ENCODE peak calls at places on chromosomes 2 and 18, in nine cellular contexts. One of them, this sample, is unnamed.

GRCh38 chr2:178108176-178108575 is 4.1 kb upstream of the RBM45 start:
- DNase-seq in epithelial cell of esophagus: no peak
- DNase-seq in dermis blood vessel endothelial cell: no peak
- DNase-seq in naive thymus-derived CD8-positive, alpha-beta T cell: no peak
- DNase-seq in cardiac muscle cell: no peak
- DNase-seq in hypothalamus: no peak
- DNase-seq in Calu3: no peak
- DNase-seq in NCI-H2171: no peak
- DNase-seq in AG20443: no peak
- DNase-seq in this sample: no peak

GRCh38 chr2:172743143-172743542 is 7.5 kb downstream of the RAPGEF4 start:
- DNase-seq in epithelial cell of esophagus: no peak
- DNase-seq in dermis blood vessel endothelial cell: peak; percentile 90
- DNase-seq in naive thymus-derived CD8-positive, alpha-beta T cell: no peak
- DNase-seq in cardiac muscle cell: no peak
- DNase-seq in hypothalamus: no peak
- DNase-seq in Calu3: no peak
- DNase-seq in NCI-H2171: no peak
- DNase-seq in AG20443: no peak
- DNase-seq in this sample: no peak

GRCh38 chr2:232781765-232782164 is 5.4 kb upstream of the KCNJ13 start:
- DNase-seq in epithelial cell of esophagus: peak; percentile 75
- DNase-seq in dermis blood vessel endothelial cell: peak; percentile 26
- DNase-seq in naive thymus-derived CD8-positive, alpha-beta T cell: no peak
- DNase-seq in cardiac muscle cell: no peak
- DNase-seq in hypothalamus: no peak
- DNase-seq in Calu3: peak; percentile 61
- DNase-seq in NCI-H2171: no peak
- DNase-seq in AG20443: peak; percentile 41
- DNase-seq in this sample: peak; percentile 52

GRCh38 chr2:127407091-127407490 is 11.1 kb upstream of the PROC start:
- DNase-seq in epithelial cell of esophagus: no peak
- DNase-seq in dermis blood vessel endothelial cell: no peak
- DNase-seq in naive thymus-derived CD8-positive, alpha-beta T cell: no peak
- DNase-seq in cardiac muscle cell: no peak
- DNase-seq in hypothalamus: no peak
- DNase-seq in Calu3: no peak
- DNase-seq in NCI-H2171: no peak
- DNase-seq in AG20443: no peak
- DNase-seq in this sample: no peak

GRCh38 chr2:35714883-35715282 is 640.7 kb upstream of the CRIM1 start:
- DNase-seq in epithelial cell of esophagus: no peak
- DNase-seq in dermis blood vessel endothelial cell: no peak
- DNase-seq in naive thymus-derived CD8-positive, alpha-beta T cell: no peak
- DNase-seq in cardiac muscle cell: no peak
- DNase-seq in hypothalamus: no peak
- DNase-seq in Calu3: no peak
- DNase-seq in NCI-H2171: no peak
- DNase-seq in AG20443: no peak
- DNase-seq in this sample: no peak

GRCh38 chr2:55550368-55551102 is 31.0 kb downstream of the CFAP36 start:
- DNase-seq in epithelial cell of esophagus: peak; percentile 7
- DNase-seq in dermis blood vessel endothelial cell: peak; percentile 80
- DNase-seq in naive thymus-derived CD8-positive, alpha-beta T cell: no peak
- DNase-seq in cardiac muscle cell: no peak
- DNase-seq in hypothalamus: no peak
- DNase-seq in Calu3: no peak
- DNase-seq in NCI-H2171: no peak
- DNase-seq in AG20443: peak; percentile 66
- DNase-seq in this sample: peak; percentile 52

GRCh38 chr2:173149491-173149890 is 73.8 kb downstream of the MAP3K20 start:
- DNase-seq in epithelial cell of esophagus: no peak
- DNase-seq in dermis blood vessel endothelial cell: no peak
- DNase-seq in naive thymus-derived CD8-positive, alpha-beta T cell: no peak
- DNase-seq in cardiac muscle cell: no peak
- DNase-seq in hypothalamus: no peak
- DNase-seq in Calu3: no peak
- DNase-seq in NCI-H2171: no peak
- DNase-seq in AG20443: no peak
- DNase-seq in this sample: no peak

GRCh38 chr2:1564506-1564905 is 151.2 kb downstream of the TPO start:
- DNase-seq in epithelial cell of esophagus: no peak
- DNase-seq in dermis blood vessel endothelial cell: no peak
- DNase-seq in naive thymus-derived CD8-positive, alpha-beta T cell: peak; percentile 4
- DNase-seq in cardiac muscle cell: no peak
- DNase-seq in hypothalamus: no peak
- DNase-seq in Calu3: no peak
- DNase-seq in NCI-H2171: no peak
- DNase-seq in AG20443: no peak
- DNase-seq in this sample: no peak

GRCh38 chr2:128291161-128291843 is 27.4 kb downstream of the HS6ST1 start:
- DNase-seq in epithelial cell of esophagus: no peak
- DNase-seq in dermis blood vessel endothelial cell: no peak
- DNase-seq in naive thymus-derived CD8-positive, alpha-beta T cell: no peak
- DNase-seq in cardiac muscle cell: no peak
- DNase-seq in hypothalamus: no peak
- DNase-seq in Calu3: no peak
- DNase-seq in NCI-H2171: peak; percentile 32
- DNase-seq in AG20443: no peak
- DNase-seq in this sample: no peak

GRCh38 chr18:79614211-79615028 is 65.2 kb upstream of the CTDP1 start:
- DNase-seq in epithelial cell of esophagus: no peak
- DNase-seq in dermis blood vessel endothelial cell: no peak
- DNase-seq in naive thymus-derived CD8-positive, alpha-beta T cell: no peak
- DNase-seq in cardiac muscle cell: no peak
- DNase-seq in hypothalamus: no peak
- DNase-seq in Calu3: no peak
- DNase-seq in NCI-H2171: no peak
- DNase-seq in AG20443: no peak
- DNase-seq in this sample: no peak

GRCh38 chr2:202450785-202451184 is 74.7 kb downstream of the BMPR2 start:
- DNase-seq in epithelial cell of esophagus: no peak
- DNase-seq in dermis blood vessel endothelial cell: no peak
- DNase-seq in naive thymus-derived CD8-positive, alpha-beta T cell: no peak
- DNase-seq in cardiac muscle cell: no peak
- DNase-seq in hypothalamus: no peak
- DNase-seq in Calu3: no peak
- DNase-seq in NCI-H2171: no peak
- DNase-seq in AG20443: no peak
- DNase-seq in this sample: no peak

GRCh38 chr2:144261336-144261735 is 258.6 kb downstream of the ZEB2 start:
- DNase-seq in epithelial cell of esophagus: peak; percentile 48
- DNase-seq in dermis blood vessel endothelial cell: no peak
- DNase-seq in naive thymus-derived CD8-positive, alpha-beta T cell: no peak
- DNase-seq in cardiac muscle cell: no peak
- DNase-seq in hypothalamus: no peak
- DNase-seq in Calu3: no peak
- DNase-seq in NCI-H2171: no peak
- DNase-seq in AG20443: no peak
- DNase-seq in this sample: no peak

GRCh38 chr2:3633089-3633981 is 24.7 kb upstream of the ALLC start:
- DNase-seq in epithelial cell of esophagus: peak; percentile 95
- DNase-seq in dermis blood vessel endothelial cell: no peak
- DNase-seq in naive thymus-derived CD8-positive, alpha-beta T cell: no peak
- DNase-seq in cardiac muscle cell: no peak
- DNase-seq in hypothalamus: no peak
- DNase-seq in Calu3: no peak
- DNase-seq in NCI-H2171: peak; percentile 91
- DNase-seq in AG20443: no peak
- DNase-seq in this sample: no peak

GRCh38 chr2:166074430-166074829 is 53.4 kb downstream of the SCN1A start:
- DNase-seq in epithelial cell of esophagus: no peak
- DNase-seq in dermis blood vessel endothelial cell: no peak
- DNase-seq in naive thymus-derived CD8-positive, alpha-beta T cell: no peak
- DNase-seq in cardiac muscle cell: no peak
- DNase-seq in hypothalamus: no peak
- DNase-seq in Calu3: no peak
- DNase-seq in NCI-H2171: peak; percentile 38
- DNase-seq in AG20443: no peak
- DNase-seq in this sample: no peak

GRCh38 chr18:13382683-13382989 is 164.1 kb downstream of the LDLRAD4 start:
- DNase-seq in epithelial cell of esophagus: no peak
- DNase-seq in dermis blood vessel endothelial cell: no peak
- DNase-seq in naive thymus-derived CD8-positive, alpha-beta T cell: no peak
- DNase-seq in cardiac muscle cell: no peak
- DNase-seq in hypothalamus: no peak
- DNase-seq in Calu3: no peak
- DNase-seq in NCI-H2171: no peak
- DNase-seq in AG20443: no peak
- DNase-seq in this sample: no peak

GRCh38 chr18:36757081-36757480 is 71.7 kb downstream of the TPGS2 start:
- DNase-seq in epithelial cell of esophagus: peak; percentile 73
- DNase-seq in dermis blood vessel endothelial cell: peak; percentile 72
- DNase-seq in naive thymus-derived CD8-positive, alpha-beta T cell: no peak
- DNase-seq in cardiac muscle cell: peak; percentile 58
- DNase-seq in hypothalamus: no peak
- DNase-seq in Calu3: peak; percentile 38
- DNase-seq in NCI-H2171: peak; percentile 52
- DNase-seq in AG20443: peak; percentile 73
- DNase-seq in this sample: peak; percentile 46

GRCh38 chr2:119517433-119517832 is 6.8 kb downstream of the SCTR start:
- DNase-seq in epithelial cell of esophagus: peak; percentile 57
- DNase-seq in dermis blood vessel endothelial cell: peak; percentile 70
- DNase-seq in naive thymus-derived CD8-positive, alpha-beta T cell: peak; percentile 6
- DNase-seq in cardiac muscle cell: peak; percentile 77
- DNase-seq in hypothalamus: peak; percentile 10
- DNase-seq in Calu3: peak; percentile 75
- DNase-seq in NCI-H2171: no peak
- DNase-seq in AG20443: peak; percentile 84
- DNase-seq in this sample: no peak

GRCh38 chr2:167297292-167297691 is 409.0 kb downstream of the XIRP2 start:
- DNase-seq in epithelial cell of esophagus: no peak
- DNase-seq in dermis blood vessel endothelial cell: no peak
- DNase-seq in naive thymus-derived CD8-positive, alpha-beta T cell: no peak
- DNase-seq in cardiac muscle cell: no peak
- DNase-seq in hypothalamus: no peak
- DNase-seq in Calu3: no peak
- DNase-seq in NCI-H2171: no peak
- DNase-seq in AG20443: no peak
- DNase-seq in this sample: no peak

GRCh38 chr2:149725234-149725633 is 137.7 kb upstream of the MMADHC start:
- DNase-seq in epithelial cell of esophagus: no peak
- DNase-seq in dermis blood vessel endothelial cell: no peak
- DNase-seq in naive thymus-derived CD8-positive, alpha-beta T cell: no peak
- DNase-seq in cardiac muscle cell: no peak
- DNase-seq in hypothalamus: no peak
- DNase-seq in Calu3: no peak
- DNase-seq in NCI-H2171: no peak
- DNase-seq in AG20443: no peak
- DNase-seq in this sample: no peak

GRCh38 chr2:205708231-205708631 is 25.9 kb downstream of the NRP2 start:
- DNase-seq in epithelial cell of esophagus: no peak
- DNase-seq in dermis blood vessel endothelial cell: peak; percentile 93
- DNase-seq in naive thymus-derived CD8-positive, alpha-beta T cell: no peak
- DNase-seq in cardiac muscle cell: peak; percentile 26
- DNase-seq in hypothalamus: no peak
- DNase-seq in Calu3: no peak
- DNase-seq in NCI-H2171: no peak
- DNase-seq in AG20443: no peak
- DNase-seq in this sample: no peak

GRCh38 chr2:193556766-193557470 is 1362.2 kb upstream of the TMEFF2 start:
- DNase-seq in epithelial cell of esophagus: peak; percentile 57
- DNase-seq in dermis blood vessel endothelial cell: no peak
- DNase-seq in naive thymus-derived CD8-positive, alpha-beta T cell: no peak
- DNase-seq in cardiac muscle cell: no peak
- DNase-seq in hypothalamus: no peak
- DNase-seq in Calu3: no peak
- DNase-seq in NCI-H2171: no peak
- DNase-seq in AG20443: no peak
- DNase-seq in this sample: no peak

GRCh38 chr2:239288951-239289481 is 111.8 kb downstream of the HDAC4 start:
- DNase-seq in epithelial cell of esophagus: no peak
- DNase-seq in dermis blood vessel endothelial cell: no peak
- DNase-seq in naive thymus-derived CD8-positive, alpha-beta T cell: peak; percentile 34
- DNase-seq in cardiac muscle cell: peak; percentile 47
- DNase-seq in hypothalamus: no peak
- DNase-seq in Calu3: no peak
- DNase-seq in NCI-H2171: no peak
- DNase-seq in AG20443: peak; percentile 45
- DNase-seq in this sample: no peak

GRCh38 chr2:43885233-43885632 is 46.5 kb downstream of the ABCG8 start:
- DNase-seq in epithelial cell of esophagus: no peak
- DNase-seq in dermis blood vessel endothelial cell: no peak
- DNase-seq in naive thymus-derived CD8-positive, alpha-beta T cell: no peak
- DNase-seq in cardiac muscle cell: no peak
- DNase-seq in hypothalamus: no peak
- DNase-seq in Calu3: no peak
- DNase-seq in NCI-H2171: no peak
- DNase-seq in AG20443: no peak
- DNase-seq in this sample: no peak

GRCh38 chr2:162245737-162246136 is 2.5 kb upstream of the FAP start:
- DNase-seq in epithelial cell of esophagus: peak; percentile 99
- DNase-seq in dermis blood vessel endothelial cell: peak; percentile 7
- DNase-seq in naive thymus-derived CD8-positive, alpha-beta T cell: no peak
- DNase-seq in cardiac muscle cell: no peak
- DNase-seq in hypothalamus: no peak
- DNase-seq in Calu3: no peak
- DNase-seq in NCI-H2171: no peak
- DNase-seq in AG20443: peak; percentile 19
- DNase-seq in this sample: no peak

GRCh38 chr2:83364264-83364663 is 1094.8 kb downstream of the SUCLG1 start:
- DNase-seq in epithelial cell of esophagus: no peak
- DNase-seq in dermis blood vessel endothelial cell: no peak
- DNase-seq in naive thymus-derived CD8-positive, alpha-beta T cell: no peak
- DNase-seq in cardiac muscle cell: no peak
- DNase-seq in hypothalamus: no peak
- DNase-seq in Calu3: no peak
- DNase-seq in NCI-H2171: no peak
- DNase-seq in AG20443: peak; percentile 39
- DNase-seq in this sample: peak; percentile 66

GRCh38 chr2:74092236-74092635 is 55.5 kb downstream of the BOLA3 start:
- DNase-seq in epithelial cell of esophagus: peak; percentile 27
- DNase-seq in dermis blood vessel endothelial cell: no peak
- DNase-seq in naive thymus-derived CD8-positive, alpha-beta T cell: no peak
- DNase-seq in cardiac muscle cell: no peak
- DNase-seq in hypothalamus: no peak
- DNase-seq in Calu3: no peak
- DNase-seq in NCI-H2171: no peak
- DNase-seq in AG20443: peak; percentile 46
- DNase-seq in this sample: no peak

GRCh38 chr2:173649527-173650219 is 295.0 kb downstream of the CDCA7 start:
- DNase-seq in epithelial cell of esophagus: no peak
- DNase-seq in dermis blood vessel endothelial cell: no peak
- DNase-seq in naive thymus-derived CD8-positive, alpha-beta T cell: no peak
- DNase-seq in cardiac muscle cell: no peak
- DNase-seq in hypothalamus: no peak
- DNase-seq in Calu3: no peak
- DNase-seq in NCI-H2171: no peak
- DNase-seq in AG20443: no peak
- DNase-seq in this sample: no peak

GRCh38 chr2:40401896-40402295 is 50.0 kb downstream of the SLC8A1 start:
- DNase-seq in epithelial cell of esophagus: peak; percentile 88
- DNase-seq in dermis blood vessel endothelial cell: peak; percentile 59
- DNase-seq in naive thymus-derived CD8-positive, alpha-beta T cell: no peak
- DNase-seq in cardiac muscle cell: no peak
- DNase-seq in hypothalamus: no peak
- DNase-seq in Calu3: peak; percentile 61
- DNase-seq in NCI-H2171: no peak
- DNase-seq in AG20443: peak; percentile 30
- DNase-seq in this sample: peak; percentile 50

GRCh38 chr2:239569401-239570090 is 168.7 kb upstream of the HDAC4 start:
- DNase-seq in epithelial cell of esophagus: no peak
- DNase-seq in dermis blood vessel endothelial cell: no peak
- DNase-seq in naive thymus-derived CD8-positive, alpha-beta T cell: no peak
- DNase-seq in cardiac muscle cell: no peak
- DNase-seq in hypothalamus: no peak
- DNase-seq in Calu3: no peak
- DNase-seq in NCI-H2171: no peak
- DNase-seq in AG20443: no peak
- DNase-seq in this sample: no peak